ENCODE peak calls at places on chromosome 19, in six cellular contexts. K is tibial artery; E is psoas muscle; L is CD8-positive, alpha-beta T cell; Q is spleen; Z is heart right ventricle. T is an unnamed sample. For H3K4me1, the result is how much of the 10 kb centered on the place peaks cover.

GRCh38 chr19:10521461-10522216 is 4.4 kb upstream of the S1PR5 start:
- DNase-seq in K (no peak), E (no peak), L (no peak), Q (no peak), Z (no peak), T (no peak)

GRCh38 chr19:34319785-34320184 is 45.2 kb upstream of the GPI start:
- DNase-seq in E (peak), L (no peak), K (no peak), Z (peak), Q (no peak), T (no peak)

GRCh38 chr19:17327068-17327653 is 7.5 kb downstream of the ANO8 start:
- DNase-seq in Z (no peak), Q (no peak), E (no peak), L (no peak), K (no peak), T (no peak)

GRCh38 chr19:14433454-14434156 is 499 bp downstream of the PKN1 start:
- DNase-seq in K (no peak), Z (peak), L (peak), Q (peak), E (no peak), T (no peak)

GRCh38 chr19:20776083-20777076 is at the start of gene ZNF66:
- DNase-seq in Q (peak), E (peak), K (peak), L (peak), Z (peak), T (peak)

GRCh38 chr19:13637664-13638063 is 126.7 kb upstream of the MRI1 start:
- DNase-seq in L (no peak), E (no peak), K (no peak), Z (no peak), Q (no peak), T (no peak)

GRCh38 chr19:19209372-19209771 is 2.4 kb upstream of the NCAN start:
- DNase-seq in E (no peak), Q (no peak), K (no peak), L (no peak), Z (no peak), T (no peak)

GRCh38 chr19:30711296-30711695 is 339.1 kb downstream of the ZNF536 start:
- DNase-seq in Q (no peak), Z (no peak), K (no peak), L (no peak), E (no peak), T (no peak)

GRCh38 chr19:9939301-9939913 is 3.1 kb upstream of the OLFM2 start:
- DNase-seq in Q (no peak), L (no peak), K (no peak), Z (no peak), E (no peak), T (no peak)

GRCh38 chr19:42271861-42272534 is 2.9 kb downstream of the CIC start:
- DNase-seq in Z (no peak), Q (peak), L (no peak), E (no peak), K (peak), T (peak)

GRCh38 chr19:38018694-38019426 is 111.9 kb downstream of the SIPA1L3 start:
- DNase-seq in Z (no peak), E (no peak), L (no peak), K (no peak), Q (no peak), T (no peak)

GRCh38 chr19:31149306-31149975 is 199.8 kb downstream of the TSHZ3 start:
- DNase-seq in K (no peak), Z (no peak), L (no peak), Q (no peak), E (no peak), T (no peak)

GRCh38 chr19:4139614-4140236 is 13.7 kb upstream of the CREB3L3 start:
- DNase-seq in K (peak), Q (peak), Z (peak), E (peak), L (peak), T (peak)

GRCh38 chr19:4878491-4878968 is 11.1 kb upstream of the PLIN3 start:
- DNase-seq in L (no peak), Z (no peak), K (no peak), E (peak), Q (no peak), T (no peak)

GRCh38 chr19:4673216-4673615 is 3.1 kb upstream of the MYDGF start:
- DNase-seq in Z (no peak), K (no peak), Q (no peak), E (no peak), L (no peak), T (no peak)

GRCh38 chr19:14070268-14071050 is 2.1 kb upstream of the MISP3 start:
- DNase-seq in Z (no peak), Q (no peak), E (no peak), L (no peak), K (no peak), T (no peak)

GRCh38 chr19:57068921-57069697 is 50.7 kb upstream of the USP29 start:
- DNase-seq in L (no peak), K (no peak), Q (no peak), E (no peak), Z (no peak), T (peak)

GRCh38 chr19:17869114-17869608 is 2.6 kb upstream of the SLC5A5 start:
- DNase-seq in L (no peak), K (no peak), E (no peak), Q (no peak), Z (no peak), T (no peak)

GRCh38 chr19:5882421-5882968 is 12.2 kb upstream of the FUT5 start:
- DNase-seq in E (no peak), L (no peak), K (no peak), Z (no peak), Q (no peak), T (no peak)

GRCh38 chr19:6126335-6126974 is 9.0 kb upstream of the ACSBG2 start:
- DNase-seq in Z (no peak), L (no peak), E (no peak), Q (no peak), K (no peak), T (no peak)

DNA sequence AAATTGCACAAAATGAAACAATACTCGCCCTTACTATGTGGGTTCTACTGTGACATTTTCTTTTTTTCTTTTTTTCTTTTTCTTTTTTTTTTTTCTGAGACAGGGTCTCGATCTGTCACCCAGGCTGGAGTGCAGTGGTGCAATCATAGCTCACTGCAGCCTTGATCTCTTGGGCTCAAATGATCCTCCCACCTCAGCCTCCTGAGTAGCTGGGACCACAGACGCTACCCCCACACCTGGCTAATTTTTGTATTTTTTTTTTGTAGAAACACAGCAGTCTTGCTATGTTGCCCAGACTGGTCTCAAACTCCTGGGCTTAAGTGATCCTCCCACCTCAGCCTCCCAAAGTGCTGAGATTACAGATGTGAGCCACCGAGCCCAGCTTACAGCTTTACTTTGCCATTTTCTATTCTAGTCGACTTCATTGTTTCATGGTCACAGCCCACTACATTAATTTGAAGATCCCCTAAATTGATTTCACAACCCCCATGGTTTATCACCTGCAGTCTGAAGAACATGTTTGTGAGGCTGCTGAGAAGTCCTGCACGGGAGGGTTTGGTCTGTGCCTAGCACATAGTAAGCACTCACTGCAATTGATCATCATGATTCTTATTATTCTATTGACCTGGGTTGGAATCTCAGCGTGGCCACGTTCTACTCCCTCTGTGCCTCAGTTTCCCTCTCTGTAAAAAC is 3.8 kb downstream of the BCL3 start:
- DNase-seq in K (no peak), E (no peak), L (no peak), Z (no peak), Q (no peak), T (no peak)
- H3K4me1 ChIP-seq in K (under half), E (under half), L (half or more), Z (half or more), Q (half or more), T (half or more)

GRCh38 chr19:49857061-49857833 is 6.3 kb downstream of the PTOV1 start:
- DNase-seq in Z (no peak), K (no peak), Q (no peak), E (peak), L (no peak), T (no peak)
- H3K4me1 ChIP-seq in Z (under half), K (under half), Q (under half), E (under half), L (under half), T (under half)

DNA sequence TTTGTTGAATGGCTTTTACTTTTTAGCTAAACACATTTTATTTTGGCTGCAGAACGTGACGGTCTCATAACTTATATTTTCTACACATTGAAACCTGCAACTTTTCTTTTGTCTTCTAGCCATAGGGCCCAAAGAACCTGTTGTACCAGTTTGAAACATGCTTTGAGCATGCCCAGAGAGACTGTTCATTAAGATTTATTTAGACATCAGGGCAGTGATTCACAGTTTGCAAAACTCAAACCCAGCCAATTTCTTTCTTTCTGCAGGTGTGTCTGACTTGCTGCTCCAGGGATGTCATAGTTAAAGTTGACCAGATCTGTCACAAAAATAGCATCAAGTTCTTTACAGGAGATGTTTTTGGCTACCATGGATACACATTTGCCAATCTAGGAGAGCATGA is 22.0 kb downstream of the SAE1 start:
- DNase-seq in Q (no peak), E (no peak), K (no peak), L (no peak), Z (no peak), T (no peak)
- H3K4me1 ChIP-seq in Q (under half), E (under half), K (under half), L (under half), Z (under half), T (under half)

GRCh38 chr19:55158423-55158822 is 891 bp upstream of the TNNI3 start:
- DNase-seq in K (no peak), E (no peak), L (no peak), Q (no peak), Z (no peak), T (no peak)

GRCh38 chr19:55160128-55160985 is 2.8 kb upstream of the TNNI3 start:
- DNase-seq in E (peak), L (peak), Z (peak), K (peak), Q (peak), T (peak)

GRCh38 chr19:55156202-55157063 is 1.1 kb downstream of the TNNI3 start:
- DNase-seq in L (peak), K (no peak), E (peak), Z (peak), Q (no peak), T (no peak)

GRCh38 chr19:55158848-55159793 is 1.6 kb upstream of the TNNI3 start:
- DNase-seq in E (peak), L (no peak), Q (no peak), Z (peak), K (no peak), T (peak)

GRCh38 chr19:55157064-55157908 is at the start of gene TNNI3:
- DNase-seq in Z (peak), K (no peak), E (no peak), Q (no peak), L (no peak), T (no peak)
- H3K4me1 ChIP-seq in Z (under half), K (under half), E (under half), Q (under half), L (under half), T (under half)

DNA sequence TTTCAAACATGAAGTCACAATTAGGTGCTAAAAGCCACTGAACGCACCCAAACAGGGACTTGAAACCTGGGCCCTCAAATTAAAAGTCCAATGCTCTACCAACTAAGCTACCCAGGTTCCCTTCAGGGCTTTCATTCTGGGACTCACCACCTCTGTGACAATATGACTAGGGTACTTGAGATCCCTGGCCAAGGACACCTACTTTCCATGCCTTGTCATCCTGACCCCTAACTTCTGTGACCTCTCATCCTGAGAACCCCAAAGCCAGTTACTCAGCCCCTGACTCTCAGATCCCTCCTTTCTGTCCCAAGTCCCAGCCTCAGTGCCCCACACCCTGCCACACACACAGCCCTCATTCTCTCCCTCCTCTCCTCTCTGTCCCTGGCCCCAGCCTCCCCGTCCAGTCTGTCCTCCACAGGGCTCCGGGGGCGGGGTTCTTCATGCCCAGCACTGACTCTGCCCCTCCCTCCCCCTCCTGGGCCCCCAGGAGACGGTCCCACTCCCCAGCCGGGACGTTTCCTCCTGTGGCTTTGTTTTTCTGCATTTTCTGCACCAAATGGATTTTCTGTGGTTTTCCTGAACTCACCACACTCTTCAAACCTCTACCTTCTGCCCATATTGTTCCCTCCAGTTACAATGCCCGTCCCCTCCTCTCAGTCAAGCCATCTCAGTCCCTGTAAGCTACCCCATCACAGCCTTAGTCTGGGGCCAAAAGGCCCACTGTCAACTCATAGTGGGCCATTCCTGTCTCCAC is 7.0 kb downstream of the RCN3 start:
- DNase-seq in Z (no peak), E (no peak), K (no peak), Q (no peak), L (no peak), T (no peak)
- H3K4me1 ChIP-seq in Z (under half), E (under half), K (under half), Q (under half), L (under half), T (under half)

DNA sequence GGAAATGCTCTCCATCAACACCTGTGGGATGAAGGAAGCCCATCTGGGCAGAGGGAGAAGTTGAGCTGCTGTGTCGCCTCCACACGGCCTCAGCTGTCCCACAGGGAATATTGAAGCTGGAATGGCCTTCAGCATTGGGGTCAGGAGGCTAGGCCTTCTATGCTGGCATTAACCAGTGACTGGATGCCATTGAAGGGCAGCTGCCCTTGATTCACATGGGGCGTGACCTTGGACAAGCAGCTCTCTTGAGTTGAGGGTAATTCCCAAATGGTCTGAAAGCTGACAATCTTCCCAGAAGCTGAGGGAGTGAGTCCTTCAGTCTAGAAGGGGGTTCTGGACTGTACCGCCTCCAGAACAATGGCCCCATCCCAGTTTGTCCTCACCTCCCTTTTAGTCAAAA is 6.7 kb downstream of the BCL3 start:
- DNase-seq in Q (no peak), E (no peak), Z (no peak), L (no peak), K (no peak), T (peak)
- H3K4me1 ChIP-seq in Q (half or more), E (half or more), Z (half or more), L (half or more), K (under half), T (half or more)

DNA sequence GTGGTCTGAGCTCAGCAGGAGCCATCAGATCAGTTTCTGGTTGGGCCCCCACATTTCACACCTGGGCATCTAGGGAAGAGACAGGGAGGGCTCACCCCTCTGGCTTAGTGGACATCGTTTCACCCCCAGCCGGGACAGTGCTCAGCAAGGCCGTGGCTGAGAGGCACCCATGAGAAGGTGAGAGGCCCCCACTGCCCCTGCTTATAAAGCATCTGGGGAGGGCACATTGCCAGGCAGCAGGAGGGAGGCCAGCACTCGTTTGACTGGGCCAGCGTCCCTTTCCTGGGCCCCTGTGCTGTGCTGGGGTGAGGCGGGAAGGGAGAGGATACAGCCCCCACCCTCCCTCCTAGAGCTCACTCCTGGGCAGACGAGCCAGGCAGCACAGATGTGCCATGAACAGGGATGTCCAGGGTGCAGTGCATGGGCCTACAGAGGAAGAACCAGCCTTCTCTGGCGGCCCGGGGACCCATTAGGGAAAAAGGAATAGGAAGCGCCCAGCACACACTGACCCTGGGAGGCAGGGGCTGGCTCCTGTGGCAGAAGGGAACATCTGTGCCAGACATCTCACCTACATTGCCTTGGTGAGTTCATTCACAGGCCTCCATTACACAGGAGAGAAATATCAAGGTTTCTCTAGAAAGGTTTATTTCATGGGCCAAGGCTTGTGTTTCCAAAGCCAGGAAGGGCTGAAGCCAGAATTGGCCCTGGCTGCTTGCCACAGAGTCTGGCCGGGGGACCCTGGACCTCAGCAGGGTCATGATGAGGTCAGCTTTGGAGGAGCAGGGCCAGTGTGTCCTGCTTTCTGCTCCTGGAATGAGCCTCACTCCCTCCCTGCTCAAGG is 7.7 kb downstream of the AP1M1 start:
- DNase-seq in Z (no peak), L (peak), Q (peak), K (peak), E (no peak), T (peak)
- H3K4me1 ChIP-seq in Z (under half), L (half or more), Q (under half), K (under half), E (under half), T (under half)

GRCh38 chr19:7224995-7225394 is 69.2 kb downstream of the INSR start:
- DNase-seq in L (no peak), Z (no peak), Q (no peak), K (no peak), E (no peak), T (no peak)

GRCh38 chr19:7225741-7226140 is 68.5 kb downstream of the INSR start:
- DNase-seq in Q (no peak), E (no peak), L (no peak), K (no peak), Z (no peak), T (no peak)

GRCh38 chr19:7227735-7228134 is 66.5 kb downstream of the INSR start:
- DNase-seq in E (no peak), K (no peak), Z (no peak), L (no peak), Q (no peak), T (no peak)

GRCh38 chr19:7228935-7229541 is 65.2 kb downstream of the INSR start:
- DNase-seq in K (no peak), Z (no peak), E (no peak), Q (no peak), L (no peak), T (no peak)

DNA sequence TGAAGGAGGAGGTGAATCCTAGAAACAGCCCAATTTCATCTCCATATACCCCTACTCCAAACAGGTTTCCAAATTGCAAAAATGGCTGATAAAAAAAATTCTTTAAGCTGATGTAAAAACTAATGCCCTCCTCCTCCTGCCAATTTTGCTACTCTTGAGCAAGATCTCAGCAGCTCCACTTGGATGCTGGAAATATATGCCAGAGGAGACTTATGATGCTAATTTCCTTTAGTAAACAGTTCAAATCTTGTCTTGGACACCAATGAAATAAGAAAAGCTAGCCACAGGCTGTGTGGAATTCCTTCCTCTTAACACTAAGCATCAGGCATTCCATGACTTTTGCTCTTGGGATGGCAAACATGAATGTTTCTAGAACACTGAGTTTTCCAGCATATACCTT is 67.5 kb downstream of the INSR start:
- DNase-seq in L (no peak), Z (no peak), E (no peak), K (no peak), Q (no peak), T (no peak)
- H3K4me1 ChIP-seq in L (under half), Z (half or more), E (under half), K (under half), Q (under half), T (half or more)

GRCh38 chr19:48962849-48963165 is 2.3 kb upstream of the FTL start:
- DNase-seq in L (no peak), K (no peak), E (no peak), Q (no peak), Z (no peak), T (no peak)
- H3K4me1 ChIP-seq in L (half or more), K (under half), E (under half), Q (under half), Z (under half), T (under half)

GRCh38 chr19:40716031-40716654 is 543 bp downstream of the COQ8B start:
- DNase-seq in K (peak), L (peak), E (no peak), Z (no peak), Q (peak), T (peak)
- H3K4me1 ChIP-seq in K (under half), L (half or more), E (under half), Z (half or more), Q (under half), T (under half)